ENCODE peak calls at places on chromosomes 3 and 15, in nine cellular contexts. T is SK-N-MC, R is GM12892, I is transverse colon, V is HepG2, Y is HCT116, G is GM23338, O is sigmoid colon, Q is K562. H is an unnamed sample.

GRCh38 chr15:85604194-85604593 is 190.5 kb downstream of the KLHL25 start:
- DNase-seq in T (no peak), R (no peak), I (no peak), V (no peak), Y (no peak), G (no peak), O (no peak), Q (no peak), H (no peak)

GRCh38 chr15:80699981-80700380 is 4.9 kb downstream of the ABHD17C start:
- DNase-seq in T (no peak), R (no peak), I (no peak), V (no peak), Y (no peak), G (no peak), O (no peak), Q (no peak), H (no peak)

GRCh38 chr15:82040862-82041261 is 5.0 kb downstream of the MEX3B start:
- DNase-seq in T (no peak), R (no peak), I (no peak), V (no peak), Y (no peak), G (peak), O (no peak), Q (no peak), H (no peak)

GRCh38 chr3:139654637-139655365 is 23.0 kb downstream of the NMNAT3 start:
- DNase-seq in T (no peak), R (no peak), I (no peak), V (peak), Y (no peak), G (no peak), O (no peak), Q (no peak), H (no peak)

GRCh38 chr3:111715911-111716523 is 120.9 kb upstream of the ZBED2 start:
- DNase-seq in T (no peak), R (no peak), I (peak), V (peak), Y (no peak), G (peak), O (no peak), Q (peak), H (no peak)

GRCh38 chr15:86077070-86077469 is 2.6 kb upstream of the AGBL1 start:
- DNase-seq in T (no peak), R (no peak), I (no peak), V (no peak), Y (no peak), G (peak), O (no peak), Q (no peak), H (no peak)

GRCh38 chr3:52054689-52055511 is 1.5 kb downstream of the DUSP7 start:
- DNase-seq in T (no peak), R (no peak), I (peak), V (no peak), Y (no peak), G (peak), O (no peak), Q (peak), H (peak)

GRCh38 chr15:32956006-32956405 is 238.2 kb downstream of the GREM1 start:
- DNase-seq in T (peak), R (peak), I (no peak), V (peak), Y (peak), G (peak), O (no peak), Q (peak), H (no peak)

GRCh38 chr3:65808407-65808806 is 230.3 kb downstream of the MAGI1 start:
- DNase-seq in T (no peak), R (no peak), I (no peak), V (no peak), Y (no peak), G (no peak), O (no peak), Q (no peak), H (no peak)

GRCh38 chr3:74268753-74269152 is 345.7 kb downstream of the CNTN3 start:
- DNase-seq in T (no peak), R (no peak), I (no peak), V (no peak), Y (no peak), G (no peak), O (no peak), Q (no peak), H (no peak)

GRCh38 chr3:143280984-143281383 is 161.4 kb downstream of the CHST2 start:
- DNase-seq in T (no peak), R (no peak), I (no peak), V (no peak), Y (no peak), G (no peak), O (no peak), Q (no peak), H (no peak)

GRCh38 chr3:79729096-79729495 is 38.7 kb downstream of the ROBO1 start:
- DNase-seq in T (no peak), R (no peak), I (no peak), V (no peak), Y (no peak), G (no peak), O (no peak), Q (no peak), H (no peak)

GRCh38 chr15:67224889-67225288 is 29.6 kb downstream of the AAGAB start:
- DNase-seq in T (no peak), R (no peak), I (peak), V (no peak), Y (no peak), G (no peak), O (no peak), Q (no peak), H (no peak)

GRCh38 chr3:141227752-141228151 is 3.9 kb upstream of the PXYLP1 start:
- DNase-seq in T (peak), R (no peak), I (no peak), V (no peak), Y (no peak), G (no peak), O (no peak), Q (no peak), H (no peak)
- TF ChIP-seq POLR2AphosphoS5 in T (no peak), R (no peak), I (no peak), V (no peak), Y (no peak), G (no peak), O (no peak), Q (no peak), H (no peak)

GRCh38 chr3:123409443-123410148 is 39.3 kb downstream of the ADCY5 start:
- DNase-seq in T (no peak), R (no peak), I (peak), V (no peak), Y (no peak), G (no peak), O (no peak), Q (no peak), H (no peak)
- TF ChIP-seq POLR2AphosphoS5 in T (no peak), R (no peak), I (no peak), V (no peak), Y (no peak), G (no peak), O (no peak), Q (no peak), H (no peak)

DNA sequence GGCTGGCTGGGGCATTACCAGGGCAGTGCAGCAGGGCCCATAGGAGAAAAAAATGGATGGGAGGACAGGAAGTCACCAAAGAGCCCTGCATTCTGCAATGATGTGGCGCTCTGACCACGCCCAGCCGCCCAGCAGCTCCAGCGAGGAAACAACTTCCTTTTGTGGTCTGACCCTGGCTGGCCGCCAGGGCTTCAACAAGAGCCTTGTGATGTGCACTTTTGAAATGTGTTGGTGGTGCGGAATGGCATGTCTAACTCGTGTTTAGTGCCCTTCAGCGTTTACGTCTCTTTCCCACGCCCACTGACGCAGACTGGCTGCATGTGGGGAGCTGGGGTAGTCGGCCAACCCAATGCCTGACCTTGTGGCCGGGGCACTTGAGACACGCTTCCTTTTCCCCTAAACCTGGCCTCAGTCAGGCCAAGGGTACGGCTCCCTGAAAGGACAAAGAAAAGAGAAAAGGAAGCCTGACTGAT is 81.9 kb upstream of the CTNNB1 start:
- DNase-seq in T (no peak), R (peak), I (peak), V (peak), Y (peak), G (peak), O (peak), Q (peak), H (peak)
- TF ChIP-seq POLR2AphosphoS5 in T (no peak), R (no peak), I (peak), V (no peak), Y (peak), G (no peak), O (peak), Q (no peak), H (peak)

GRCh38 chr15:91887921-91888373 is 34.4 kb downstream of the SLCO3A1 start:
- DNase-seq in T (no peak), R (no peak), I (no peak), V (no peak), Y (no peak), G (no peak), O (no peak), Q (no peak), H (no peak)
- TF ChIP-seq POLR2AphosphoS5 in T (no peak), R (no peak), I (no peak), V (no peak), Y (no peak), G (no peak), O (no peak), Q (no peak), H (no peak)

GRCh38 chr3:56896357-56896756 is 94.6 kb upstream of the ARHGEF3 start:
- DNase-seq in T (no peak), R (no peak), I (no peak), V (no peak), Y (no peak), G (no peak), O (no peak), Q (no peak), H (no peak)
- TF ChIP-seq POLR2AphosphoS5 in T (no peak), R (no peak), I (no peak), V (no peak), Y (no peak), G (no peak), O (no peak), Q (no peak), H (no peak)

GRCh38 chr15:101088788-101089578 is 162.9 kb downstream of the CHSY1 start:
- DNase-seq in T (no peak), R (peak), I (peak), V (peak), Y (peak), G (peak), O (peak), Q (peak), H (peak)
- TF ChIP-seq POLR2AphosphoS5 in T (no peak), R (no peak), I (no peak), V (no peak), Y (peak), G (no peak), O (peak), Q (no peak), H (peak)

H was measured in spleen.